ENCODE peak calls at places on chromosome 22, in seven cellular contexts. L, X, S, M, C, E and N are unnamed samples.

GRCh38 chr22:20319041-20319744 is 667 bp downstream of the DGCR6L start:
- DNase-seq in E (peak), X (peak), L (no peak), S (peak), M (no peak), C (peak), N (no peak)

GRCh38 chr22:44645083-44645482 is 56.9 kb upstream of the PRR5 start:
- DNase-seq in L (no peak), S (peak), C (no peak), M (no peak), X (no peak), E (no peak), N (no peak)

GRCh38 chr22:38272373-38273134 is at the start of gene TMEM184B:
- DNase-seq in C (peak), E (no peak), M (peak), S (peak), X (peak), L (peak), N (peak)

GRCh38 chr22:26563022-26563421 is 26.9 kb downstream of the TPST2 start:
- DNase-seq in C (no peak), L (no peak), E (no peak), S (no peak), M (no peak), X (no peak), N (no peak)

GRCh38 chr22:50209893-50210292 is 9.1 kb downstream of the SELENOO start:
- DNase-seq in M (peak), X (peak), L (no peak), C (peak), E (no peak), S (peak), N (peak)

GRCh38 chr22:29199702-29200400 is 5.8 kb upstream of the EMID1 start:
- DNase-seq in L (peak), E (no peak), S (no peak), X (no peak), C (no peak), M (no peak), N (no peak)

GRCh38 chr22:42376721-42377177 is 55.5 kb downstream of the NFAM1 start:
- DNase-seq in M (no peak), S (peak), E (no peak), X (peak), L (no peak), C (no peak), N (no peak)

GRCh38 chr22:49439373-49439772 is 388.3 kb downstream of the BRD1 start:
- DNase-seq in S (no peak), L (no peak), M (no peak), C (no peak), X (no peak), E (no peak), N (no peak)

GRCh38 chr22:44596726-44597125 is 98.7 kb upstream of the RTL6 start:
- DNase-seq in S (no peak), C (no peak), M (no peak), X (no peak), E (no peak), L (peak), N (no peak)

GRCh38 chr22:35559354-35560005 is 18.8 kb downstream of the RASD2 start:
- DNase-seq in C (no peak), M (no peak), E (no peak), S (no peak), X (no peak), L (no peak), N (no peak)

GRCh38 chr22:24176630-24177029 is 4.7 kb upstream of the SUSD2 start:
- DNase-seq in L (peak), M (no peak), X (no peak), C (no peak), S (no peak), E (peak), N (no peak)

GRCh38 chr22:35866646-35867045 is 149.0 kb downstream of the APOL5 start:
- DNase-seq in C (no peak), L (no peak), E (no peak), M (no peak), X (no peak), S (no peak), N (no peak)

GRCh38 chr22:46963672-46964545 is 201.5 kb downstream of the TBC1D22A start:
- DNase-seq in M (no peak), S (no peak), E (no peak), X (no peak), L (no peak), C (no peak), N (no peak)

GRCh38 chr22:46053563-46054090 is 76.7 kb upstream of the WNT7B start:
- DNase-seq in C (no peak), L (peak), M (peak), S (peak), X (no peak), E (no peak), N (peak)

GRCh38 chr22:33438273-33438672 is 380.1 kb upstream of the SYN3 start:
- DNase-seq in L (no peak), S (no peak), X (no peak), C (no peak), M (no peak), E (no peak), N (no peak)